ENCODE peak calls at places on chromosomes 11 and 22, in four cellular contexts. L is H1, S is IMR-90, E is mesendoderm. P is an unnamed sample. For H3K27me3, the result is how much of the 10 kb centered on the place peaks cover.

GRCh38 chr11:1478011-1478410 is 8.6 kb downstream of the MOB2 start:
- DNase-seq in S (no peak), E (no peak), L (no peak), P (no peak)

GRCh38 chr11:120079750-120080610 is 57.9 kb downstream of the TRIM29 start:
- DNase-seq in E (peak), S (no peak), L (peak), P (peak)

GRCh38 chr22:49780281-49780991 is 47.2 kb downstream of the BRD1 start:
- DNase-seq in S (no peak), E (no peak), L (no peak), P (no peak)

GRCh38 chr11:911031-911889 is 650 bp upstream of the CHID1 start:
- DNase-seq in S (peak), E (peak), L (no peak), P (peak)

GRCh38 chr11:6667733-6668374 is 12.2 kb upstream of the DCHS1 start:
- DNase-seq in S (peak), E (peak), L (no peak), P (no peak)

GRCh38 chr11:18802381-18803257 is 11.0 kb upstream of the PTPN5 start:
- DNase-seq in S (peak), L (peak), E (peak), P (peak)

GRCh38 chr11:7490054-7490453 is 4.7 kb downstream of the OLFML1 start:
- DNase-seq in S (peak), E (peak), L (no peak), P (no peak)

GRCh38 chr11:92279056-92279455 is 54.4 kb downstream of the FAT3 start:
- DNase-seq in S (no peak), L (no peak), E (no peak), P (no peak)

GRCh38 chr11:125903753-125904659 is at the start of gene DDX25:
- DNase-seq in S (no peak), E (peak), L (peak), P (peak)

DNA sequence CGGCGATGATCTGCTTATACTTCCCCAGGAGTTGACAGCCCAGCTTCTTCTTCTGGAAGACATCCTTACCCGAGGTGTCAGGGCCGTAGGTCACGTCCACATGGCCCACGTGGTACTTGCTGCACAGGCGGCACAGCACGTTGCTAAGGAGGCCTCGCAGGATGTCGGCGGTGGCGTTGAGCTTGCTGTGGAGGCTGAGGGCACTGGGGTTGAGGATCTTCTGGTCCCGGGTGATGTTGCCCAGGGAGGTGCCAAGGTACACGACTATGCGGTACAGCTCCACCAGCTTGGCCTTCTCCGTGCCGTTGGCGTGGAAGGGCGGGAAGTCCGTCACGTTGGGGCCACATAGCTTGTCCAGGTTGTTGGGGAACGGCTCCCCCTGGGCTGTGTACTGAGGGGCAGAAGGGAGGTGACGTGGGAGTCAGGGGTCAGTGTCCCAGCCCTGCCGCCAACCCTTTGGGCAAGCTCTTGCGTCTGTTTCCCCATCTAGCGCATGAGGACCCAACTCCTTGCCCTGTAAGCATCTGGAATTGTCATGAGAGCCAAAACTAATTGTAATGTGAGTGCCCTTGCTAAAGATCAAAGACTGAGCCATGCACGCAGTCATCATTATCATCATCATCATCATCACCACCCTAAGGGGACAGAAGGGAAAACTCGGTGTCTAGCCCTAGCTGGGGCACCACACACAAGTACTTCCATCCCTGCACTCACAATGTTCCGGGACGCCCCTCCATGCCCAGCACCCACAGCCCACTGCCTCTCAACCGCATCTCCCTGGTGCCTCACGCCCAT is 2.7 kb downstream of the LIF start:
- DNase-seq in E (no peak), S (no peak), L (no peak), P (no peak)
- H4K5ac ChIP-seq in E (no peak), S (peak), L (peak), P (no peak)

GRCh38 chr22:20621162-20621561 is 113.8 kb downstream of the MED15 start:
- DNase-seq in L (no peak), E (no peak), S (no peak), P (no peak)

GRCh38 chr22:20625270-20625669 is 117.9 kb downstream of the MED15 start:
- DNase-seq in S (no peak), E (no peak), L (no peak), P (no peak)

GRCh38 chr22:20626811-20627210 is 119.4 kb downstream of the MED15 start:
- DNase-seq in E (no peak), L (no peak), S (no peak), P (no peak)

GRCh38 chr22:20622650-20623339 is 115.4 kb downstream of the MED15 start:
- DNase-seq in E (no peak), L (no peak), S (no peak), P (no peak)

DNA sequence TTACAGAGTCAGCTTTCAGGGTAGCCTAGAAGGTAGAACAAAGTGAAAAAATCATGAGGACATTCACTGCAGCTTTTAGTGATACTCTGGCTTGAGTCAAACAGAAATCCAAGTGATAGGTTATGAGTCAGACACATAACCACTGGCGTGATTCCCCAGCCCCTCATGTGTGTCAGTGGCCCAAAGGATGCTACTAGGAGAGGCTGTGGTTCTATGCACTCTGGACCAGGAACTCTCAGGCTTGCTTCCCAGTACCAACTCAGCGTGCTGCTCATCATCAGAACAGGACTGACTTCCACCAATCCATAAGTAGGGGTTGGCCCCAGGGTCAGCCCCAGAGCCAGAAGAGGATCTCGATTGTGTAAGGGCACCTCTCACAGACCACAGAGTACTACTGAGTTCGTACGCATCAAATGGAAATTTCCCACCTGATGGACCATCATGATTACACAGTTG is 116.8 kb downstream of the MED15 start:
- DNase-seq in L (no peak), E (no peak), S (peak), P (no peak)
- H3K27me3 ChIP-seq in L (under half), E (under half), S (half or more), P (under half)

GRCh38 chr22:28282346-28282745 is 363.3 kb upstream of the PITPNB start:
- DNase-seq in S (peak), E (no peak), L (no peak), P (no peak)

GRCh38 chr22:28279888-28280287 is 360.8 kb upstream of the PITPNB start:
- DNase-seq in L (no peak), S (peak), E (no peak), P (no peak)

GRCh38 chr22:28283025-28283654 is 364.1 kb upstream of the PITPNB start:
- DNase-seq in E (no peak), S (peak), L (no peak), P (no peak)
- H4K5ac ChIP-seq in E (no peak), S (no peak), L (no peak), P (no peak)

GRCh38 chr11:114057147-114057546 is 2.4 kb upstream of the ZBTB16 start:
- DNase-seq in S (no peak), E (no peak), L (no peak), P (no peak)
- H3K27me3 ChIP-seq in S (half or more), E (under half), L (half or more), P (half or more)

P was measured in H9.